ENCODE peak calls at places on chromosome 19, in six cellular contexts. One of them, this sample, is unnamed.

GRCh38 chr19:14072535-14073231 is at the start of gene MISP3:
- DNase-seq in memory B cell: no peak
- DNase-seq in activated CD4-positive, alpha-beta T cell treated with anti-CD3 and anti-CD28 coated beads, Interleukin-2, amount 50 U/mL, for 1 hour: no peak
- DNase-seq in omental fat pad: no peak
- DNase-seq in NCI-H774: peak
- DNase-seq in amniotic stem cell: no peak
- DNase-seq in this sample: no peak

GRCh38 chr19:372306-372890 is 27.8 kb upstream of the MIER2 start:
- DNase-seq in memory B cell: no peak
- DNase-seq in activated CD4-positive, alpha-beta T cell treated with anti-CD3 and anti-CD28 coated beads, Interleukin-2, amount 50 U/mL, for 1 hour: no peak
- DNase-seq in omental fat pad: no peak
- DNase-seq in NCI-H774: no peak
- DNase-seq in amniotic stem cell: no peak
- DNase-seq in this sample: peak

GRCh38 chr19:46728693-46729339 is 11.9 kb upstream of the PRKD2 start:
- DNase-seq in memory B cell: peak
- DNase-seq in activated CD4-positive, alpha-beta T cell treated with anti-CD3 and anti-CD28 coated beads, Interleukin-2, amount 50 U/mL, for 1 hour: peak
- DNase-seq in omental fat pad: peak
- DNase-seq in NCI-H774: no peak
- DNase-seq in amniotic stem cell: peak
- DNase-seq in this sample: peak

GRCh38 chr19:1156830-1157615 is 17.0 kb downstream of the SBNO2 start:
- DNase-seq in memory B cell: no peak
- DNase-seq in activated CD4-positive, alpha-beta T cell treated with anti-CD3 and anti-CD28 coated beads, Interleukin-2, amount 50 U/mL, for 1 hour: no peak
- DNase-seq in omental fat pad: no peak
- DNase-seq in NCI-H774: no peak
- DNase-seq in amniotic stem cell: no peak
- DNase-seq in this sample: no peak

GRCh38 chr19:39937094-39937493 is 2.7 kb upstream of the FCGBP start:
- DNase-seq in memory B cell: no peak
- DNase-seq in activated CD4-positive, alpha-beta T cell treated with anti-CD3 and anti-CD28 coated beads, Interleukin-2, amount 50 U/mL, for 1 hour: peak
- DNase-seq in omental fat pad: no peak
- DNase-seq in NCI-H774: no peak
- DNase-seq in amniotic stem cell: no peak
- DNase-seq in this sample: no peak

GRCh38 chr19:4368128-4368820 is 24.9 kb downstream of the MPND start:
- DNase-seq in memory B cell: no peak
- DNase-seq in activated CD4-positive, alpha-beta T cell treated with anti-CD3 and anti-CD28 coated beads, Interleukin-2, amount 50 U/mL, for 1 hour: no peak
- DNase-seq in omental fat pad: no peak
- DNase-seq in NCI-H774: no peak
- DNase-seq in amniotic stem cell: no peak
- DNase-seq in this sample: no peak

GRCh38 chr19:44447864-44448674 is at the start of gene ZNF229:
- DNase-seq in memory B cell: peak
- DNase-seq in activated CD4-positive, alpha-beta T cell treated with anti-CD3 and anti-CD28 coated beads, Interleukin-2, amount 50 U/mL, for 1 hour: peak
- DNase-seq in omental fat pad: peak
- DNase-seq in NCI-H774: peak
- DNase-seq in amniotic stem cell: peak
- DNase-seq in this sample: peak

GRCh38 chr19:47485210-47485609 is 1.2 kb upstream of the KPTN start:
- DNase-seq in memory B cell: no peak
- DNase-seq in activated CD4-positive, alpha-beta T cell treated with anti-CD3 and anti-CD28 coated beads, Interleukin-2, amount 50 U/mL, for 1 hour: no peak
- DNase-seq in omental fat pad: no peak
- DNase-seq in NCI-H774: no peak
- DNase-seq in amniotic stem cell: no peak
- DNase-seq in this sample: no peak

GRCh38 chr19:13053238-13053637 is 49.4 kb downstream of the LYL1 start:
- DNase-seq in memory B cell: no peak
- DNase-seq in activated CD4-positive, alpha-beta T cell treated with anti-CD3 and anti-CD28 coated beads, Interleukin-2, amount 50 U/mL, for 1 hour: no peak
- DNase-seq in omental fat pad: no peak
- DNase-seq in NCI-H774: no peak
- DNase-seq in amniotic stem cell: no peak
- DNase-seq in this sample: no peak

GRCh38 chr19:584240-585001 is 5.3 kb upstream of the HCN2 start:
- DNase-seq in memory B cell: peak
- DNase-seq in activated CD4-positive, alpha-beta T cell treated with anti-CD3 and anti-CD28 coated beads, Interleukin-2, amount 50 U/mL, for 1 hour: peak
- DNase-seq in omental fat pad: no peak
- DNase-seq in NCI-H774: no peak
- DNase-seq in amniotic stem cell: no peak
- DNase-seq in this sample: peak

GRCh38 chr19:48925240-48925843 is 8.2 kb upstream of the DHDH start:
- DNase-seq in memory B cell: no peak
- DNase-seq in activated CD4-positive, alpha-beta T cell treated with anti-CD3 and anti-CD28 coated beads, Interleukin-2, amount 50 U/mL, for 1 hour: no peak
- DNase-seq in omental fat pad: no peak
- DNase-seq in NCI-H774: no peak
- DNase-seq in amniotic stem cell: peak
- DNase-seq in this sample: no peak

GRCh38 chr19:14565298-14565679 is 6.6 kb downstream of the NDUFB7 start:
- DNase-seq in memory B cell: no peak
- DNase-seq in activated CD4-positive, alpha-beta T cell treated with anti-CD3 and anti-CD28 coated beads, Interleukin-2, amount 50 U/mL, for 1 hour: no peak
- DNase-seq in omental fat pad: no peak
- DNase-seq in NCI-H774: no peak
- DNase-seq in amniotic stem cell: no peak
- DNase-seq in this sample: no peak

GRCh38 chr19:50312967-50313811 is 16.0 kb downstream of the KCNC3 start:
- DNase-seq in memory B cell: no peak
- DNase-seq in activated CD4-positive, alpha-beta T cell treated with anti-CD3 and anti-CD28 coated beads, Interleukin-2, amount 50 U/mL, for 1 hour: no peak
- DNase-seq in omental fat pad: no peak
- DNase-seq in NCI-H774: no peak
- DNase-seq in amniotic stem cell: no peak
- DNase-seq in this sample: no peak

GRCh38 chr19:35279985-35280821 is 2.1 kb upstream of the HAMP start:
- DNase-seq in memory B cell: no peak
- DNase-seq in activated CD4-positive, alpha-beta T cell treated with anti-CD3 and anti-CD28 coated beads, Interleukin-2, amount 50 U/mL, for 1 hour: no peak
- DNase-seq in omental fat pad: no peak
- DNase-seq in NCI-H774: no peak
- DNase-seq in amniotic stem cell: no peak
- DNase-seq in this sample: no peak

GRCh38 chr19:32651729-32652140 is 23.2 kb downstream of the ANKRD27 start:
- DNase-seq in memory B cell: no peak
- DNase-seq in activated CD4-positive, alpha-beta T cell treated with anti-CD3 and anti-CD28 coated beads, Interleukin-2, amount 50 U/mL, for 1 hour: no peak
- DNase-seq in omental fat pad: no peak
- DNase-seq in NCI-H774: no peak
- DNase-seq in amniotic stem cell: no peak
- DNase-seq in this sample: peak

GRCh38 chr19:4278010-4278409 is 1.1 kb upstream of the SHD start:
- DNase-seq in memory B cell: no peak
- DNase-seq in activated CD4-positive, alpha-beta T cell treated with anti-CD3 and anti-CD28 coated beads, Interleukin-2, amount 50 U/mL, for 1 hour: no peak
- DNase-seq in omental fat pad: no peak
- DNase-seq in NCI-H774: no peak
- DNase-seq in amniotic stem cell: no peak
- DNase-seq in this sample: no peak

GRCh38 chr19:39515551-39516191 is 732 bp downstream of the SELENOV start:
- DNase-seq in memory B cell: no peak
- DNase-seq in activated CD4-positive, alpha-beta T cell treated with anti-CD3 and anti-CD28 coated beads, Interleukin-2, amount 50 U/mL, for 1 hour: peak
- DNase-seq in omental fat pad: no peak
- DNase-seq in NCI-H774: no peak
- DNase-seq in amniotic stem cell: no peak
- DNase-seq in this sample: no peak

GRCh38 chr19:3543150-3544053 is 4.4 kb downstream of the TEKTIP1 start:
- DNase-seq in memory B cell: no peak
- DNase-seq in activated CD4-positive, alpha-beta T cell treated with anti-CD3 and anti-CD28 coated beads, Interleukin-2, amount 50 U/mL, for 1 hour: no peak
- DNase-seq in omental fat pad: no peak
- DNase-seq in NCI-H774: no peak
- DNase-seq in amniotic stem cell: no peak
- DNase-seq in this sample: peak

GRCh38 chr19:839146-839872 is 1.5 kb upstream of the PRTN3 start:
- DNase-seq in memory B cell: no peak
- DNase-seq in activated CD4-positive, alpha-beta T cell treated with anti-CD3 and anti-CD28 coated beads, Interleukin-2, amount 50 U/mL, for 1 hour: no peak
- DNase-seq in omental fat pad: no peak
- DNase-seq in NCI-H774: no peak
- DNase-seq in amniotic stem cell: no peak
- DNase-seq in this sample: no peak

GRCh38 chr19:31715249-31715944 is 366.2 kb upstream of the TSHZ3 start:
- DNase-seq in memory B cell: no peak
- DNase-seq in activated CD4-positive, alpha-beta T cell treated with anti-CD3 and anti-CD28 coated beads, Interleukin-2, amount 50 U/mL, for 1 hour: no peak
- DNase-seq in omental fat pad: no peak
- DNase-seq in NCI-H774: no peak
- DNase-seq in amniotic stem cell: no peak
- DNase-seq in this sample: no peak

GRCh38 chr19:55261671-55262126 is 2.9 kb upstream of the PPP6R1 start:
- DNase-seq in memory B cell: no peak
- DNase-seq in activated CD4-positive, alpha-beta T cell treated with anti-CD3 and anti-CD28 coated beads, Interleukin-2, amount 50 U/mL, for 1 hour: no peak
- DNase-seq in omental fat pad: no peak
- DNase-seq in NCI-H774: no peak
- DNase-seq in amniotic stem cell: no peak
- DNase-seq in this sample: no peak

GRCh38 chr19:10836478-10837325 is 690 bp upstream of the TMED1 start:
- DNase-seq in memory B cell: no peak
- DNase-seq in activated CD4-positive, alpha-beta T cell treated with anti-CD3 and anti-CD28 coated beads, Interleukin-2, amount 50 U/mL, for 1 hour: peak
- DNase-seq in omental fat pad: peak
- DNase-seq in NCI-H774: peak
- DNase-seq in amniotic stem cell: peak
- DNase-seq in this sample: peak

GRCh38 chr19:4991996-4992698 is 23.2 kb downstream of the KDM4B start:
- DNase-seq in memory B cell: no peak
- DNase-seq in activated CD4-positive, alpha-beta T cell treated with anti-CD3 and anti-CD28 coated beads, Interleukin-2, amount 50 U/mL, for 1 hour: no peak
- DNase-seq in omental fat pad: no peak
- DNase-seq in NCI-H774: no peak
- DNase-seq in amniotic stem cell: no peak
- DNase-seq in this sample: no peak

GRCh38 chr19:55451522-55452380 is 8.7 kb upstream of the SHISA7 start:
- DNase-seq in memory B cell: no peak
- DNase-seq in activated CD4-positive, alpha-beta T cell treated with anti-CD3 and anti-CD28 coated beads, Interleukin-2, amount 50 U/mL, for 1 hour: peak
- DNase-seq in omental fat pad: no peak
- DNase-seq in NCI-H774: peak
- DNase-seq in amniotic stem cell: no peak
- DNase-seq in this sample: no peak

GRCh38 chr19:55820037-55820436 is 11.8 kb downstream of the NLRP11 start:
- DNase-seq in memory B cell: no peak
- DNase-seq in activated CD4-positive, alpha-beta T cell treated with anti-CD3 and anti-CD28 coated beads, Interleukin-2, amount 50 U/mL, for 1 hour: no peak
- DNase-seq in omental fat pad: no peak
- DNase-seq in NCI-H774: no peak
- DNase-seq in amniotic stem cell: no peak
- DNase-seq in this sample: no peak

GRCh38 chr19:8366961-8367326 is 3.0 kb downstream of the ANGPTL4 start:
- DNase-seq in memory B cell: no peak
- DNase-seq in activated CD4-positive, alpha-beta T cell treated with anti-CD3 and anti-CD28 coated beads, Interleukin-2, amount 50 U/mL, for 1 hour: no peak
- DNase-seq in omental fat pad: peak
- DNase-seq in NCI-H774: no peak
- DNase-seq in amniotic stem cell: no peak
- DNase-seq in this sample: no peak

GRCh38 chr19:22622020-22622419 is 12.1 kb upstream of the ZNF492 start:
- DNase-seq in memory B cell: no peak
- DNase-seq in activated CD4-positive, alpha-beta T cell treated with anti-CD3 and anti-CD28 coated beads, Interleukin-2, amount 50 U/mL, for 1 hour: no peak
- DNase-seq in omental fat pad: no peak
- DNase-seq in NCI-H774: no peak
- DNase-seq in amniotic stem cell: no peak
- DNase-seq in this sample: no peak

GRCh38 chr19:2542341-2543069 is 66.6 kb downstream of the GADD45B start:
- DNase-seq in memory B cell: no peak
- DNase-seq in activated CD4-positive, alpha-beta T cell treated with anti-CD3 and anti-CD28 coated beads, Interleukin-2, amount 50 U/mL, for 1 hour: no peak
- DNase-seq in omental fat pad: no peak
- DNase-seq in NCI-H774: no peak
- DNase-seq in amniotic stem cell: no peak
- DNase-seq in this sample: no peak

GRCh38 chr19:3129112-3129511 is 6.7 kb upstream of the GNA15 start:
- DNase-seq in memory B cell: no peak
- DNase-seq in activated CD4-positive, alpha-beta T cell treated with anti-CD3 and anti-CD28 coated beads, Interleukin-2, amount 50 U/mL, for 1 hour: no peak
- DNase-seq in omental fat pad: no peak
- DNase-seq in NCI-H774: no peak
- DNase-seq in amniotic stem cell: peak
- DNase-seq in this sample: no peak

This sample was measured in heart right ventricle.